ENCODE peak calls at places on chromosomes 1 and 21, in ten cellular contexts. One of them, this sample, is unnamed. For H3K27me3 and H3K4me1, the result is how much of the 10 kb centered on the place peaks cover.

GRCh38 chr1:214289574-214290272 is 8.8 kb downstream of the SMYD2 start:
- DNase-seq in K562: no peak
- DNase-seq in heart left ventricle: no peak
- DNase-seq in colonic mucosa: no peak
- DNase-seq in GM23338: peak
- DNase-seq in mesendoderm: peak
- DNase-seq in SJSA1: no peak
- DNase-seq in cardiac muscle cell: no peak
- DNase-seq in left ventricle myocardium inferior: no peak
- DNase-seq in naive thymus-derived CD4-positive, alpha-beta T cell: no peak
- DNase-seq in this sample: no peak

GRCh38 chr1:87669671-87670070 is 341.0 kb downstream of the LMO4 start:
- DNase-seq in K562: no peak
- DNase-seq in heart left ventricle: no peak
- DNase-seq in colonic mucosa: no peak
- DNase-seq in GM23338: no peak
- DNase-seq in mesendoderm: no peak
- DNase-seq in SJSA1: no peak
- DNase-seq in cardiac muscle cell: no peak
- DNase-seq in left ventricle myocardium inferior: no peak
- DNase-seq in naive thymus-derived CD4-positive, alpha-beta T cell: no peak
- DNase-seq in this sample: no peak

GRCh38 chr1:210222288-210223006 is 10.1 kb upstream of the SERTAD4 start:
- DNase-seq in K562: no peak
- DNase-seq in heart left ventricle: no peak
- DNase-seq in colonic mucosa: peak
- DNase-seq in GM23338: peak
- DNase-seq in mesendoderm: peak
- DNase-seq in SJSA1: no peak
- DNase-seq in cardiac muscle cell: peak
- DNase-seq in left ventricle myocardium inferior: no peak
- DNase-seq in naive thymus-derived CD4-positive, alpha-beta T cell: no peak
- DNase-seq in this sample: peak

GRCh38 chr1:116764906-116765862 is 11.0 kb downstream of the CD2 start:
- DNase-seq in K562: no peak
- DNase-seq in heart left ventricle: no peak
- DNase-seq in colonic mucosa: no peak
- DNase-seq in GM23338: no peak
- DNase-seq in mesendoderm: no peak
- DNase-seq in SJSA1: no peak
- DNase-seq in cardiac muscle cell: no peak
- DNase-seq in left ventricle myocardium inferior: no peak
- DNase-seq in naive thymus-derived CD4-positive, alpha-beta T cell: no peak
- DNase-seq in this sample: no peak

GRCh38 chr1:40825430-40825778 is 36.8 kb downstream of the CITED4 start:
- DNase-seq in K562: no peak
- DNase-seq in heart left ventricle: no peak
- DNase-seq in colonic mucosa: no peak
- DNase-seq in GM23338: no peak
- DNase-seq in mesendoderm: peak
- DNase-seq in SJSA1: no peak
- DNase-seq in cardiac muscle cell: no peak
- DNase-seq in left ventricle myocardium inferior: no peak
- DNase-seq in naive thymus-derived CD4-positive, alpha-beta T cell: no peak
- DNase-seq in this sample: peak

GRCh38 chr1:56484695-56485094 is 94.7 kb downstream of the PLPP3 start:
- DNase-seq in K562: no peak
- DNase-seq in heart left ventricle: no peak
- DNase-seq in colonic mucosa: no peak
- DNase-seq in GM23338: no peak
- DNase-seq in mesendoderm: no peak
- DNase-seq in SJSA1: no peak
- DNase-seq in cardiac muscle cell: no peak
- DNase-seq in left ventricle myocardium inferior: no peak
- DNase-seq in naive thymus-derived CD4-positive, alpha-beta T cell: no peak
- DNase-seq in this sample: no peak

GRCh38 chr1:24986372-24986979 is 56.4 kb upstream of the RUNX3 start:
- DNase-seq in K562: no peak
- DNase-seq in heart left ventricle: no peak
- DNase-seq in colonic mucosa: no peak
- DNase-seq in GM23338: no peak
- DNase-seq in mesendoderm: no peak
- DNase-seq in SJSA1: no peak
- DNase-seq in cardiac muscle cell: no peak
- DNase-seq in left ventricle myocardium inferior: no peak
- DNase-seq in naive thymus-derived CD4-positive, alpha-beta T cell: no peak
- DNase-seq in this sample: no peak

GRCh38 chr1:227887697-227888403 is 59.9 kb downstream of the WNT9A start:
- DNase-seq in K562: no peak
- DNase-seq in heart left ventricle: peak
- DNase-seq in colonic mucosa: peak
- DNase-seq in GM23338: peak
- DNase-seq in mesendoderm: peak
- DNase-seq in SJSA1: peak
- DNase-seq in cardiac muscle cell: peak
- DNase-seq in left ventricle myocardium inferior: peak
- DNase-seq in naive thymus-derived CD4-positive, alpha-beta T cell: peak
- DNase-seq in this sample: peak

GRCh38 chr21:29152936-29153335 is 22.5 kb downstream of the MAP3K7CL start:
- DNase-seq in K562: no peak
- DNase-seq in heart left ventricle: no peak
- DNase-seq in colonic mucosa: no peak
- DNase-seq in GM23338: no peak
- DNase-seq in mesendoderm: no peak
- DNase-seq in SJSA1: no peak
- DNase-seq in cardiac muscle cell: peak
- DNase-seq in left ventricle myocardium inferior: no peak
- DNase-seq in naive thymus-derived CD4-positive, alpha-beta T cell: no peak
- DNase-seq in this sample: no peak

GRCh38 chr1:51627672-51628071 is 10.8 kb downstream of the OSBPL9 start:
- DNase-seq in K562: peak
- DNase-seq in heart left ventricle: no peak
- DNase-seq in colonic mucosa: no peak
- DNase-seq in GM23338: peak
- DNase-seq in mesendoderm: peak
- DNase-seq in SJSA1: no peak
- DNase-seq in cardiac muscle cell: peak
- DNase-seq in left ventricle myocardium inferior: no peak
- DNase-seq in naive thymus-derived CD4-positive, alpha-beta T cell: no peak
- DNase-seq in this sample: no peak

GRCh38 chr1:157994704-157995540 is 1.5 kb downstream of the KIRREL1 start:
- DNase-seq in K562: no peak
- DNase-seq in heart left ventricle: no peak
- DNase-seq in colonic mucosa: no peak
- DNase-seq in GM23338: no peak
- DNase-seq in mesendoderm: no peak
- DNase-seq in SJSA1: no peak
- DNase-seq in cardiac muscle cell: peak
- DNase-seq in left ventricle myocardium inferior: no peak
- DNase-seq in naive thymus-derived CD4-positive, alpha-beta T cell: no peak
- DNase-seq in this sample: no peak

GRCh38 chr1:32989160-32989894 is 24.7 kb upstream of the RNF19B start:
- DNase-seq in K562: peak
- DNase-seq in heart left ventricle: peak
- DNase-seq in colonic mucosa: peak
- DNase-seq in GM23338: no peak
- DNase-seq in mesendoderm: peak
- DNase-seq in SJSA1: peak
- DNase-seq in cardiac muscle cell: peak
- DNase-seq in left ventricle myocardium inferior: peak
- DNase-seq in naive thymus-derived CD4-positive, alpha-beta T cell: no peak
- DNase-seq in this sample: peak

GRCh38 chr1:67552336-67552759 is 122.1 kb upstream of the SERBP1 start:
- DNase-seq in K562: no peak
- DNase-seq in heart left ventricle: no peak
- DNase-seq in colonic mucosa: peak
- DNase-seq in GM23338: peak
- DNase-seq in mesendoderm: peak
- DNase-seq in SJSA1: no peak
- DNase-seq in cardiac muscle cell: no peak
- DNase-seq in left ventricle myocardium inferior: no peak
- DNase-seq in naive thymus-derived CD4-positive, alpha-beta T cell: no peak
- DNase-seq in this sample: peak

GRCh38 chr1:92832537-92833160 is 809 bp downstream of the RPL5 start:
- DNase-seq in K562: no peak
- DNase-seq in heart left ventricle: no peak
- DNase-seq in colonic mucosa: no peak
- DNase-seq in GM23338: no peak
- DNase-seq in mesendoderm: no peak
- DNase-seq in SJSA1: no peak
- DNase-seq in cardiac muscle cell: peak
- DNase-seq in left ventricle myocardium inferior: no peak
- DNase-seq in naive thymus-derived CD4-positive, alpha-beta T cell: no peak
- DNase-seq in this sample: peak

GRCh38 chr21:23438081-23438480 is 2169.2 kb downstream of the MRPL39 start:
- DNase-seq in K562: no peak
- DNase-seq in heart left ventricle: no peak
- DNase-seq in colonic mucosa: no peak
- DNase-seq in GM23338: no peak
- DNase-seq in mesendoderm: no peak
- DNase-seq in SJSA1: no peak
- DNase-seq in cardiac muscle cell: no peak
- DNase-seq in left ventricle myocardium inferior: no peak
- DNase-seq in naive thymus-derived CD4-positive, alpha-beta T cell: no peak
- DNase-seq in this sample: no peak

GRCh38 chr1:221850788-221851187 is 108.9 kb upstream of the DUSP10 start:
- DNase-seq in K562: no peak
- DNase-seq in heart left ventricle: no peak
- DNase-seq in colonic mucosa: no peak
- DNase-seq in GM23338: no peak
- DNase-seq in mesendoderm: peak
- DNase-seq in SJSA1: no peak
- DNase-seq in cardiac muscle cell: no peak
- DNase-seq in left ventricle myocardium inferior: no peak
- DNase-seq in naive thymus-derived CD4-positive, alpha-beta T cell: no peak
- DNase-seq in this sample: no peak

GRCh38 chr1:151574575-151575529 is 34.7 kb downstream of the TUFT1 start:
- DNase-seq in K562: peak
- DNase-seq in heart left ventricle: no peak
- DNase-seq in colonic mucosa: peak
- DNase-seq in GM23338: no peak
- DNase-seq in mesendoderm: no peak
- DNase-seq in SJSA1: peak
- DNase-seq in cardiac muscle cell: peak
- DNase-seq in left ventricle myocardium inferior: no peak
- DNase-seq in naive thymus-derived CD4-positive, alpha-beta T cell: no peak
- DNase-seq in this sample: no peak

GRCh38 chr1:167439301-167439988 is 78.9 kb downstream of the CD247 start:
- DNase-seq in K562: peak
- DNase-seq in heart left ventricle: peak
- DNase-seq in colonic mucosa: peak
- DNase-seq in GM23338: peak
- DNase-seq in mesendoderm: peak
- DNase-seq in SJSA1: no peak
- DNase-seq in cardiac muscle cell: peak
- DNase-seq in left ventricle myocardium inferior: no peak
- DNase-seq in naive thymus-derived CD4-positive, alpha-beta T cell: no peak
- DNase-seq in this sample: peak

DNA sequence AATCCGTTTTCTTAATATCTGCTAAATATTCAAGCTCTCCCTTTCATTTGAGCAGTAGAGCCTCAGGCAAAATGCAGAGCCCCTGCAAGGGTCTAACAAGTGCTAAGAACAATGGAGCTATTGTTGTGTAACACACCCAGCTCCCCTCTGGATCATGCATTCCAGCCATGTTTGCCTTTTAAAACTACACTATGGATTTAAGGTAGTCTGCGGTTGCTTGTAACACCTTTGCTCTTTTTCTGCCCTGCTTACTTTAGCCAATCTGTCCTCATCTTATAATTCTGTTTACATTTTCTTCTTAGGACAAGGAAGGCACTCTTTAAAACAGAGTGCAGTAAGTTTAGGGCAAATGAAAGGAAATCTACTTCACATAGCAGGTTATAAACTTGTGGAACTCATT is 60.0 kb upstream of the C1orf105 start:
- DNase-seq in K562: no peak
- DNase-seq in heart left ventricle: no peak
- DNase-seq in colonic mucosa: peak
- DNase-seq in GM23338: peak
- DNase-seq in mesendoderm: peak
- DNase-seq in SJSA1: no peak
- DNase-seq in cardiac muscle cell: peak
- DNase-seq in left ventricle myocardium inferior: no peak
- DNase-seq in naive thymus-derived CD4-positive, alpha-beta T cell: no peak
- DNase-seq in this sample: no peak
- H3K27ac ChIP-seq in K562: no peak
- H3K27ac ChIP-seq in heart left ventricle: no peak
- H3K27ac ChIP-seq in colonic mucosa: peak
- H3K27ac ChIP-seq in GM23338: peak
- H3K27ac ChIP-seq in mesendoderm: no peak
- H3K27ac ChIP-seq in SJSA1: no peak
- H3K27ac ChIP-seq in cardiac muscle cell: no peak
- H3K27ac ChIP-seq in left ventricle myocardium inferior: no peak
- H3K27ac ChIP-seq in naive thymus-derived CD4-positive, alpha-beta T cell: no peak
- H3K27ac ChIP-seq in this sample: peak

DNA sequence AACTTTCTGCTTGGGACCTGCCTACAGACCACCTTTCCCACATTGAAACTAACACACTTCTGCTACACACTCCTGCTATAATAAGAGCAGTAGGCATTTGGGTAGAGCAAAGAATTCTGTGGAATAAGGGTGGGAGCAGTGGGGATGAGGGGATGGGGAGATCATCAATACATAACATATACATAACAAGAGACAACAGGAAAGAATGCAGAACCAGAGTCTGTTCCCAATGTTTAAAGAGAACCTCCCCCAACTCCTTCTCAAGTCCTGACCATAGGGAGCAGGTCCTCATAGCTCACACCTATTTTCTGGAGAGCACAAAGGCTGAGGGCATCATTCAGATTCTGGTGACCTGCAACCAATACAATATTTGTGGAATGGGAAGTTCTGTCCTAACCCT is 121.6 kb upstream of the BARHL2 start:
- DNase-seq in K562: no peak
- DNase-seq in heart left ventricle: no peak
- DNase-seq in colonic mucosa: no peak
- DNase-seq in GM23338: peak
- DNase-seq in mesendoderm: no peak
- DNase-seq in SJSA1: no peak
- DNase-seq in cardiac muscle cell: no peak
- DNase-seq in left ventricle myocardium inferior: no peak
- DNase-seq in naive thymus-derived CD4-positive, alpha-beta T cell: no peak
- DNase-seq in this sample: no peak
- H3K27me3 ChIP-seq in K562: under half
- H3K27me3 ChIP-seq in heart left ventricle: half or more
- H3K27me3 ChIP-seq in colonic mucosa: under half
- H3K27me3 ChIP-seq in GM23338: half or more
- H3K27me3 ChIP-seq in mesendoderm: half or more
- H3K27me3 ChIP-seq in SJSA1: under half
- H3K27me3 ChIP-seq in cardiac muscle cell: half or more
- H3K27me3 ChIP-seq in left ventricle myocardium inferior: half or more
- H3K27me3 ChIP-seq in naive thymus-derived CD4-positive, alpha-beta T cell: under half
- H3K27me3 ChIP-seq in this sample: under half

GRCh38 chr1:21935393-21935804 is 1.7 kb downstream of the HSPG2 start:
- DNase-seq in K562: no peak
- DNase-seq in heart left ventricle: no peak
- DNase-seq in colonic mucosa: no peak
- DNase-seq in GM23338: no peak
- DNase-seq in mesendoderm: no peak
- DNase-seq in SJSA1: no peak
- DNase-seq in cardiac muscle cell: no peak
- DNase-seq in left ventricle myocardium inferior: no peak
- DNase-seq in naive thymus-derived CD4-positive, alpha-beta T cell: no peak
- DNase-seq in this sample: no peak
- H3K4me1 ChIP-seq in K562: half or more
- H3K4me1 ChIP-seq in heart left ventricle: half or more
- H3K4me1 ChIP-seq in colonic mucosa: under half
- H3K4me1 ChIP-seq in GM23338: under half
- H3K4me1 ChIP-seq in mesendoderm: under half
- H3K4me1 ChIP-seq in SJSA1: half or more
- H3K4me1 ChIP-seq in cardiac muscle cell: half or more
- H3K4me1 ChIP-seq in left ventricle myocardium inferior: half or more
- H3K4me1 ChIP-seq in naive thymus-derived CD4-positive, alpha-beta T cell: under half
- H3K4me1 ChIP-seq in this sample: half or more

GRCh38 chr1:162590101-162590500 is 28.6 kb downstream of the UAP1 start:
- DNase-seq in K562: no peak
- DNase-seq in heart left ventricle: no peak
- DNase-seq in colonic mucosa: no peak
- DNase-seq in GM23338: no peak
- DNase-seq in mesendoderm: no peak
- DNase-seq in SJSA1: no peak
- DNase-seq in cardiac muscle cell: no peak
- DNase-seq in left ventricle myocardium inferior: no peak
- DNase-seq in naive thymus-derived CD4-positive, alpha-beta T cell: no peak
- DNase-seq in this sample: no peak
- H3K27ac ChIP-seq in K562: no peak
- H3K27ac ChIP-seq in heart left ventricle: no peak
- H3K27ac ChIP-seq in colonic mucosa: no peak
- H3K27ac ChIP-seq in GM23338: no peak
- H3K27ac ChIP-seq in mesendoderm: no peak
- H3K27ac ChIP-seq in SJSA1: no peak
- H3K27ac ChIP-seq in cardiac muscle cell: no peak
- H3K27ac ChIP-seq in left ventricle myocardium inferior: no peak
- H3K27ac ChIP-seq in naive thymus-derived CD4-positive, alpha-beta T cell: no peak
- H3K27ac ChIP-seq in this sample: no peak